ENCODE peak calls at places on chromosomes 7 and 10, in nine cellular contexts. M, K, U, O, B, W, C, T and P are unnamed samples.

GRCh38 chr7:18068745-18069144 is 41.1 kb upstream of the PRPS1L1 start:
- DNase-seq in K (no peak), M (no peak), C (no peak), B (no peak), W (no peak), O (no peak), U (no peak), T (no peak), P (no peak)

GRCh38 chr7:87797798-87798403 is 78.3 kb downstream of the SLC25A40 start:
- DNase-seq in C (no peak), O (no peak), B (no peak), W (no peak), K (peak), M (no peak), T (no peak), U (peak), P (peak)

GRCh38 chr7:137069249-137069963 is 201.0 kb downstream of the CHRM2 start:
- DNase-seq in B (no peak), K (no peak), C (no peak), M (no peak), T (no peak), U (no peak), W (peak), O (no peak), P (peak)

GRCh38 chr7:22043367-22043766 is 97.7 kb upstream of the CDCA7L start:
- DNase-seq in C (no peak), M (no peak), U (no peak), B (no peak), T (no peak), O (no peak), W (no peak), K (no peak), P (no peak)

GRCh38 chr10:70540089-70540788 is 61.7 kb downstream of the PALD1 start:
- DNase-seq in T (no peak), B (no peak), U (peak), M (peak), C (no peak), W (peak), O (peak), K (peak), P (peak)

GRCh38 chr7:45001138-45001694 is 1.2 kb downstream of the CCM2 start:
- DNase-seq in T (peak), K (no peak), B (no peak), M (peak), O (peak), U (peak), W (peak), C (no peak), P (peak)

GRCh38 chr7:93006480-93007095 is 111.2 kb downstream of the SAMD9 start:
- DNase-seq in T (no peak), C (no peak), O (no peak), W (no peak), M (no peak), K (no peak), U (no peak), B (no peak), P (no peak)

GRCh38 chr7:157293413-157293788 is 43.4 kb upstream of the DNAJB6 start:
- DNase-seq in W (no peak), O (no peak), T (no peak), M (no peak), K (no peak), C (no peak), U (no peak), B (no peak), P (no peak)